ENCODE peak calls at places on chromosome 22, in four cellular contexts. K, I, V and T are unnamed samples.

GRCh38 chr22:40855104-40855959 is 1.1 kb downstream of the ST13 start:
- DNase-seq in K (peak; percentile 47), I (no peak), V (no peak), T (no peak)

GRCh38 chr22:35258144-35258988 is 1.1 kb downstream of the HMGXB4 start:
- DNase-seq in I (no peak), K (peak; percentile 24), V (no peak), T (no peak)

GRCh38 chr22:30649430-30650007 is 13.9 kb downstream of the SLC35E4 start:
- DNase-seq in K (peak; percentile 68), V (peak; percentile 78), I (no peak), T (no peak)

GRCh38 chr22:44963055-44963454 is 46.8 kb downstream of the PHF21B start:
- DNase-seq in I (no peak), V (no peak), K (no peak), T (no peak)

GRCh38 chr22:29369460-29369859 is 18.9 kb downstream of the AP1B1 start:
- DNase-seq in V (no peak), K (peak; percentile 42), I (no peak), T (no peak)

GRCh38 chr22:29216873-29217666 is 11.4 kb downstream of the EMID1 start:
- DNase-seq in V (no peak), I (peak; percentile 65), K (no peak), T (peak; percentile 37)

GRCh38 chr22:41526802-41527799 is 17.2 kb downstream of the POLR3H start:
- DNase-seq in K (peak; percentile 61), I (no peak), V (no peak), T (peak; percentile 51)

GRCh38 chr22:19928207-19928606 is 13.4 kb upstream of the COMT start:
- DNase-seq in V (no peak), I (no peak), K (no peak), T (no peak)

GRCh38 chr22:23652286-23652685 is 20.2 kb upstream of the DRICH1 start:
- DNase-seq in I (no peak), V (no peak), K (no peak), T (no peak)

GRCh38 chr22:50118557-50119168 is 28.9 kb downstream of the MOV10L1 start:
- DNase-seq in K (peak; percentile 95), I (peak; percentile 10), V (no peak), T (no peak)

DNA sequence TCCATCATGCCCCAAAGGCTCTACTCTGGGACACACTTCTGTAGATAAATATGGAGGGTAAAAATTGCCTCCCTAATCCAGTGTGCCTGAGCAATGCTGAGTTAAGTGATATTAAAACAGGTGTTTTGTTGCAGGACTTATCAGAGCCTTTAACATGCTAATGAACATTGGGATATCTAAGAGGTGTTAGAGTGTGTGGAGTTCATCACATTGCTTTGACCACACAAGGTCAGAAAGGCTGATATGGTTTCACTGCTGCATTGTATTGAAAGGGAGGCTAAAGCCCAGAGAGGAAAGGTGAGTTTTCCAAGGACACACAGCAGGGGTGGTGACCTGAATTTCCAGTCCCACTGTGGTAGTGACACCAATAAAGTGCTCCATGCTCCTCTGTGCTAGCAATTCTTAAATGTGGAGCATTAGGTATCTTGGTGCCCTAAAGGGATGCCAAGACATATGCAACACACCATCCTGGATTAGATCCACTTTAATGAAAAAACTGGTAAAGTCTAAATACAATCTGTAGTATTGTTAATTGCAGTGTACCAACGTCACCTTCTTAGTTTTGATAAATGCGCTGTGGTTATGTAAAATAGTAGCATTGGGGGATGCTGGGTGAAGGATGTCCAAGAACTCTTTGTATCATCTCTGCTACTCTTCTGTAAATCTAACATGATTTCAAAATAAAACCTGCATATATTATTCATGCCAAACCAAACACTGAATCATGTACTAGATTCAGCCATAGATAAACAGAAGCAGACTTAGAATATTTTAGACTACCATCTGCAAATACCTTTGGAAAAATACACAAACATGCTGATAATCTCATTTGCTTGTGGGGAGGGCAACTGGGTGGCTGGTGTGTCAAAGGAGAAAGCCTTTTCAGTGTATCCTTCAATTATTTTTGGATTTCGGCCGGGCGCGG is 45.8 kb downstream of the MIAT start:
- DNase-seq in I (no peak), V (no peak), K (no peak), T (peak; percentile 5)
- TF ChIP-seq JUND in I (no peak), V (no peak), K (no peak), T (no peak)

DNA sequence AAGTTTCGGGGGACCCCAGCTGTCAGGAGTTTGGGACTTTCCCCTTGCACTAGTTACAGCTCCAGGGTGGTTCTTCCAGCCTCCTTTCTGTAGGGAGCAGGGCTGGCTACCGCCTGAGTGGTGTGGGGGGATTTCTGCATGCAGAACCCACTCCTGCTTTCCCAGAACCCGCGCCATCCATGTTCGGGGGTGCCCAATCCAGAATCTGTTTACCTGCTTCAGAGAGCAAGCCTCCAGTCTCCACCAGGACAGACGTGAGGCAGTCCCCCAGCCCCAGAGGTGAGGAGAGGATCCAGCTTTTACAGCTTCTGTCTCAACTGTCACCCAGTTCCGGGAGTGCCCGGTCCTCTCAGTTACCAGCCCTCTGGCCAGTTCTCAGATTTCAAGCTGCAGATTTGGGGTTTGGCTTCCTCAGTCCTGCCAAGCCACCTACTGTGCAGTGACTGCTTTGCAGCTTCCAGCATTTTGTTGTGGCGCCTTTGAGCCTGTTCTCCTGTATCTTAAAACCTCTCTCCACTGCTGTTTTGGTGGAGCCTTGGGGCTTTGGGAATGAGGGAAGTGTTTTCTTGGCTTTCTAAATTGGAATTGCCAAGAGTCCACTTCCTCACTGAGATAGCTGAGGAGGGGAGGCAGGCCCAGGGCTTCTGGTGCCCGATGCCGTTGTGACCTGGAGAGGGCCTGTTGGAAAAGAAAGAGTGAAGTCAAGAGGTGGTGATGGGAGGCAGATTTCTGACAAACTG is 513.2 kb downstream of the TBC1D22A start:
- DNase-seq in I (no peak), V (no peak), K (no peak), T (peak; percentile 16)
- TF ChIP-seq JUND in I (no peak), V (no peak), K (no peak), T (no peak)

GRCh38 chr22:43060213-43060612 is 29.0 kb downstream of the TTLL1 start:
- DNase-seq in V (no peak), K (peak; percentile 56), I (peak; percentile 32), T (no peak)
- TF ChIP-seq JUND in V (no peak), K (no peak), I (no peak), T (no peak)

DNA sequence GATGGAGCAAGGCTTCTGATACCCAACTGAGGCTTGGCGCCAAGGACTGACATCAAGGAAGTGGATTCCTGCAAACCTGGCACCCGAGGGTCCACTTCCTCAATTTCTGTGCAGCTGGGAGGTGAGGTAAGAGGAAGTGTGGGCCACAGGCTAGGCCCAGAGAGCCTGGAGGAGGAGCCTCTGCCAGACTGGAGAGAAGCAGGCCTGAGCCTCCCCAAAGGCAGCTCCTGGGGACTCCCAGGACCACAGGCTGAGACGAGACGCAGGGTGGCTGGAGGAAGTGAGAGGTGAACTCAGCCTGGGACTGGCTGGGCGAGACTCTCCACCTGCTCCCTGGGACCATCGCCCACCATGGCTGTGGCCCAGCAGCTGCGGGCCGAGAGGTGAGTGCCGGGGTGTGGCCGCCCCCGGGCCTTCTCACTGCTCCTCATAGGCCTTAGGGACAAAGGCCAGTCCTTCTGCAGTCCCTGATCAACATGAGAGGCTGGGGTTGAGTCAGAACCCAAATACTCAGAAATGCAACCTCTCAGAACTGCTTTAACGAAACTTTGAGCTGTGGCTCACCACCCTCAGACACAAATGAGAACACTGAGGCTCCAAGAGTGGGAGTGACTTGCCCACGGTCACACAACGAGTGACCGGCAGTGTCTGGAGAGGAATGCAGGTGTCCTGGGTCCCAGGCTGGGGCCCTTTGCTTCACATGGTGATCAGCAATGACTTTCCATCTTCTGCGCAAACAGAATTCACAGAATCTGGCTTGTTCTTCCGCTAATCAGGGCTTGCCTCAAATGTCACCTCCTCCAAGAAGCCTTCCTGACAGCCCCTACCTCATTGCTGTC is at the start of gene NCF4:
- DNase-seq in I (no peak), V (no peak), K (no peak), T (no peak)
- TF ChIP-seq JUND in I (no peak), V (no peak), K (no peak), T (no peak)

GRCh38 chr22:47367993-47368945 is 605.8 kb downstream of the TBC1D22A start:
- DNase-seq in K (no peak), V (no peak), I (no peak), T (no peak)
- TF ChIP-seq JUND in K (no peak), V (no peak), I (no peak), T (no peak)

DNA sequence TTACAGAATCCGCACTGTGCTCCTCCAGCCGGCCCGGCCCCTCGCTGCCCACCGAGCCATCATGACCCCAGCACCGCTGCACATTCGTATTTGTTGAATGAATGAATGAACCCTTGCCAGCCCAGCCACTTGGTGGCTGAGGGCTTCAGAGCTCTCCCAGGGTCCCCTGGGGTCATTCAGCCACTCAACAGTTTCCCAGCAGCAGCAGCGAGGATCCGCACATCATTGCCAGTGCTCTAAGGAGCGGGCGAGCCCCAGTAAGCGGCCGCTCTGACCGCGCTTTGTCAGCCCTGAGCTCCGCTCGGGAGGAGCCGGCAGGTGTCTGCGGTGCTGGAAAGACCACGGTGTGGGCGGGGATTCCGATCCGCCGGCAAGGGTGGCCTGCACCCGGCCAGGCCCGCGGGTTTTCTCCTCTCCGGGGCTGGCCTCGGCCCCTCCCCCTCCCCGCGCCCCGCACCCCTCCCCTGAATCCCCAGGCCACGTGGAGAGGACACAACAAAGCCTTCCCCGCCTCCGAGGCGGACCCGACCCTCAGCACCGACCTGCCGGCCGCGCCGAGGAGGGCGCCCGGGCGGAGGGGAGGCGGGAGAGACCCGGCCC is 563 bp downstream of the BID start:
- DNase-seq in I (peak; percentile 35), V (no peak), K (peak; percentile 72), T (peak; percentile 52)
- TF ChIP-seq JUND in I (no peak), V (no peak), K (no peak), T (no peak)

DNA sequence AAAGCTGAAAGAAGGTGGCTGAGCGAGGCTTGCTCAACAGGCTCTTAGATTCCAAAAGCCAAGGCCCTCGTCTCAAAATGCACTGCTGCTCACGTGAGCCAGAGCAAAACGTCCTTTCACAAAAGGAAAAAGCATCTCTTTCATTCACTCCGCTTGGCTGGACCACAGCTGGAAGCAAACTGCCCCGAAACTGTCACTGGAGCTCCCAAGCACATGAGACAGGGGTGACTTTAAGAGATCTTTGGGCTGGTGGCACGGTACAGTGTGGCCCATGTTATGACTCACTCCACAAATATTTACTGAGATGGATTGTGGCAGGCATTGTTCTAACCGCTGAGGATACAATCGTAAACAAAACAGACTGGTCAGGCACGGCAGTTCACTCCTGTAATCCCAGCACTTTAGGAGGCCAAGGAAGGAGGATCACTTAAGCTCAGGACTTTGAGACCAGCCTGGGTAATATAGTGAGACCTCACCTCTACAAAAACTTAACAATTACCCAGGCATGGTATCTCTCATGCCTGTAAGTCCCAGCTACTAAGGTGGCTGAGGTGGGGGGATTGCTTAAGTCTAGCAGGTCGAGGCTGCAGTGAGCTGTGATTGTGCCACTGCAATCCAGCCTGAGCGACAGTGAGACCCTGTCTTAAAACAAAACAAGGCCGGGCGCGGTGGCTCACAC is 3.6 kb downstream of the PLA2G6 start:
- DNase-seq in I (peak; percentile 94), V (peak; percentile 82), K (peak; percentile 52), T (peak; percentile 21)
- TF ChIP-seq JUND in I (peak; percentile 100), V (peak; percentile 98), K (peak; percentile 95), T (peak; percentile 91)

DNA sequence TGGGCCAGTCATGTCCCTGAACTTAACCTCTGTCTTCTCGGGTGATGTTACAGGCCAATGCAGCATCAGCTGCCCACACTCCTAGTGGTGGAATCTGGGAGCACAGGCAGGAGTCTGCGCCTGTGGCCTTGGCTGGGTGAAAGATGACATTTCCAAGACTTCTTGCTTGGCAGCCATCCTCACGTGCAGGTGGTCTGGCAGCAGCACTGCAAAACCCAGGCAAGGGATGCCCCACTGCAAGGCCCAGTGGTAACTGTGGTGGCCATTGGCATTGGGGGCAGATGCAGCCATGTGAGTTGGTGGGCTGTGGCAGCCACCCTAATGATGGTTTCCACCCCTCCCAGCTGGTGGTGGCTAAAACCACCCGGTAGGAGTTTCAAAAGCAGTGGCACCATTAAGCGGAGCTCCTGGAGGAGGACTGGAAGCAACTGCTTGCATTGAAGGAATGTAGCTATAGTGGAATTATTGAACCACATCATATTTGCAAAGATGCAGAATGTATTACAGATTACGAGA is 120.5 kb upstream of the TOP3B start:
- DNase-seq in V (peak; percentile 21), K (peak; percentile 86), I (no peak), T (no peak)
- TF ChIP-seq JUND in V (no peak), K (no peak), I (no peak), T (no peak)